ENCODE peak calls at places on chromosomes 6 and 20, in nine cellular contexts. One of them, this sample, is unnamed.

GRCh38 chr6:18433059-18433458 is 45.9 kb downstream of the RNF144B start:
- DNase-seq in activated gamma-delta T cell treated with Interleukin-2 at 50 U/mL for 16 hours: no peak
- DNase-seq in testis: no peak
- DNase-seq in NCI-H460: no peak
- DNase-seq in D721Med: no peak
- DNase-seq in thoracic aorta: no peak
- DNase-seq in activated CD4-positive, alpha-beta T cell treated with anti-CD3 and anti-CD28 coated beads for 1 hour: no peak
- DNase-seq in activated naive CD4-positive, alpha-beta T cell: no peak
- DNase-seq in BJ: no peak
- DNase-seq in this sample: no peak

GRCh38 chr20:20480126-20480525 is 112.2 kb downstream of the INSM1 start:
- DNase-seq in activated naive CD4-positive, alpha-beta T cell: no peak
- DNase-seq in D721Med: no peak
- DNase-seq in testis: no peak
- DNase-seq in activated CD4-positive, alpha-beta T cell treated with anti-CD3 and anti-CD28 coated beads for 1 hour: no peak
- DNase-seq in activated gamma-delta T cell treated with Interleukin-2 at 50 U/mL for 16 hours: no peak
- DNase-seq in BJ: no peak
- DNase-seq in thoracic aorta: no peak
- DNase-seq in NCI-H460: no peak
- DNase-seq in this sample: no peak

GRCh38 chr20:22984611-22985010 is 50.5 kb upstream of the SSTR4 start:
- DNase-seq in activated gamma-delta T cell treated with Interleukin-2 at 50 U/mL for 16 hours: no peak
- DNase-seq in activated CD4-positive, alpha-beta T cell treated with anti-CD3 and anti-CD28 coated beads for 1 hour: no peak
- DNase-seq in activated naive CD4-positive, alpha-beta T cell: no peak
- DNase-seq in D721Med: no peak
- DNase-seq in BJ: no peak
- DNase-seq in thoracic aorta: no peak
- DNase-seq in NCI-H460: no peak
- DNase-seq in testis: no peak
- DNase-seq in this sample: no peak

GRCh38 chr6:161439093-161439492 is 165.2 kb upstream of the AGPAT4 start:
- DNase-seq in D721Med: no peak
- DNase-seq in activated gamma-delta T cell treated with Interleukin-2 at 50 U/mL for 16 hours: no peak
- DNase-seq in activated CD4-positive, alpha-beta T cell treated with anti-CD3 and anti-CD28 coated beads for 1 hour: no peak
- DNase-seq in thoracic aorta: no peak
- DNase-seq in BJ: peak; percentile 54
- DNase-seq in testis: peak; percentile 65
- DNase-seq in activated naive CD4-positive, alpha-beta T cell: no peak
- DNase-seq in NCI-H460: peak; percentile 44
- DNase-seq in this sample: peak; percentile 87

GRCh38 chr6:142839686-142840040 is 105.3 kb downstream of the HIVEP2 start:
- DNase-seq in activated gamma-delta T cell treated with Interleukin-2 at 50 U/mL for 16 hours: no peak
- DNase-seq in BJ: no peak
- DNase-seq in activated naive CD4-positive, alpha-beta T cell: no peak
- DNase-seq in testis: no peak
- DNase-seq in thoracic aorta: no peak
- DNase-seq in NCI-H460: no peak
- DNase-seq in activated CD4-positive, alpha-beta T cell treated with anti-CD3 and anti-CD28 coated beads for 1 hour: no peak
- DNase-seq in D721Med: no peak
- DNase-seq in this sample: no peak

GRCh38 chr6:46098678-46099077 is 31.1 kb upstream of the ENPP4 start:
- DNase-seq in NCI-H460: no peak
- DNase-seq in BJ: no peak
- DNase-seq in activated gamma-delta T cell treated with Interleukin-2 at 50 U/mL for 16 hours: no peak
- DNase-seq in activated CD4-positive, alpha-beta T cell treated with anti-CD3 and anti-CD28 coated beads for 1 hour: no peak
- DNase-seq in thoracic aorta: no peak
- DNase-seq in testis: peak; percentile 86
- DNase-seq in activated naive CD4-positive, alpha-beta T cell: no peak
- DNase-seq in D721Med: no peak
- DNase-seq in this sample: no peak

GRCh38 chr20:7696311-7696710 is 243.9 kb downstream of the HAO1 start:
- DNase-seq in BJ: no peak
- DNase-seq in NCI-H460: no peak
- DNase-seq in activated CD4-positive, alpha-beta T cell treated with anti-CD3 and anti-CD28 coated beads for 1 hour: no peak
- DNase-seq in thoracic aorta: no peak
- DNase-seq in activated gamma-delta T cell treated with Interleukin-2 at 50 U/mL for 16 hours: no peak
- DNase-seq in activated naive CD4-positive, alpha-beta T cell: no peak
- DNase-seq in D721Med: no peak
- DNase-seq in testis: no peak
- DNase-seq in this sample: no peak

GRCh38 chr6:121434037-121434770 is 1.2 kb upstream of the GJA1 start:
- DNase-seq in BJ: peak; percentile 40
- DNase-seq in thoracic aorta: no peak
- DNase-seq in activated CD4-positive, alpha-beta T cell treated with anti-CD3 and anti-CD28 coated beads for 1 hour: no peak
- DNase-seq in activated naive CD4-positive, alpha-beta T cell: no peak
- DNase-seq in testis: peak; percentile 61
- DNase-seq in NCI-H460: no peak
- DNase-seq in D721Med: no peak
- DNase-seq in activated gamma-delta T cell treated with Interleukin-2 at 50 U/mL for 16 hours: no peak
- DNase-seq in this sample: peak; percentile 40

GRCh38 chr20:17394411-17394810 is 136.8 kb downstream of the BFSP1 start:
- DNase-seq in activated gamma-delta T cell treated with Interleukin-2 at 50 U/mL for 16 hours: no peak
- DNase-seq in activated naive CD4-positive, alpha-beta T cell: no peak
- DNase-seq in D721Med: no peak
- DNase-seq in thoracic aorta: no peak
- DNase-seq in BJ: no peak
- DNase-seq in activated CD4-positive, alpha-beta T cell treated with anti-CD3 and anti-CD28 coated beads for 1 hour: no peak
- DNase-seq in NCI-H460: no peak
- DNase-seq in testis: peak; percentile 15
- DNase-seq in this sample: no peak

GRCh38 chr20:54429364-54429763 is 46.0 kb upstream of the DOK5 start:
- DNase-seq in activated gamma-delta T cell treated with Interleukin-2 at 50 U/mL for 16 hours: no peak
- DNase-seq in thoracic aorta: no peak
- DNase-seq in activated CD4-positive, alpha-beta T cell treated with anti-CD3 and anti-CD28 coated beads for 1 hour: no peak
- DNase-seq in BJ: no peak
- DNase-seq in activated naive CD4-positive, alpha-beta T cell: no peak
- DNase-seq in testis: no peak
- DNase-seq in D721Med: no peak
- DNase-seq in NCI-H460: no peak
- DNase-seq in this sample: no peak

GRCh38 chr20:2400290-2400689 is 19.6 kb downstream of the TGM6 start:
- DNase-seq in NCI-H460: no peak
- DNase-seq in thoracic aorta: no peak
- DNase-seq in testis: no peak
- DNase-seq in D721Med: no peak
- DNase-seq in BJ: no peak
- DNase-seq in activated gamma-delta T cell treated with Interleukin-2 at 50 U/mL for 16 hours: no peak
- DNase-seq in activated naive CD4-positive, alpha-beta T cell: no peak
- DNase-seq in activated CD4-positive, alpha-beta T cell treated with anti-CD3 and anti-CD28 coated beads for 1 hour: no peak
- DNase-seq in this sample: no peak

GRCh38 chr20:34069341-34070078 is 42.5 kb downstream of the EIF2S2 start:
- DNase-seq in testis: peak; percentile 85
- DNase-seq in activated naive CD4-positive, alpha-beta T cell: peak; percentile 26
- DNase-seq in NCI-H460: peak; percentile 81
- DNase-seq in BJ: no peak
- DNase-seq in activated gamma-delta T cell treated with Interleukin-2 at 50 U/mL for 16 hours: peak; percentile 51
- DNase-seq in D721Med: no peak
- DNase-seq in activated CD4-positive, alpha-beta T cell treated with anti-CD3 and anti-CD28 coated beads for 1 hour: peak; percentile 38
- DNase-seq in thoracic aorta: peak; percentile 31
- DNase-seq in this sample: peak; percentile 55

GRCh38 chr20:49676581-49677291 is 36.9 kb downstream of the B4GALT5 start:
- DNase-seq in BJ: no peak
- DNase-seq in activated CD4-positive, alpha-beta T cell treated with anti-CD3 and anti-CD28 coated beads for 1 hour: no peak
- DNase-seq in NCI-H460: no peak
- DNase-seq in thoracic aorta: no peak
- DNase-seq in activated naive CD4-positive, alpha-beta T cell: no peak
- DNase-seq in D721Med: no peak
- DNase-seq in activated gamma-delta T cell treated with Interleukin-2 at 50 U/mL for 16 hours: peak; percentile 46
- DNase-seq in testis: no peak
- DNase-seq in this sample: no peak

GRCh38 chr20:44896583-44896982 is 11.1 kb downstream of the YWHAB start:
- DNase-seq in testis: no peak
- DNase-seq in activated CD4-positive, alpha-beta T cell treated with anti-CD3 and anti-CD28 coated beads for 1 hour: no peak
- DNase-seq in activated gamma-delta T cell treated with Interleukin-2 at 50 U/mL for 16 hours: no peak
- DNase-seq in activated naive CD4-positive, alpha-beta T cell: no peak
- DNase-seq in NCI-H460: no peak
- DNase-seq in D721Med: no peak
- DNase-seq in BJ: no peak
- DNase-seq in thoracic aorta: no peak
- DNase-seq in this sample: no peak

GRCh38 chr6:134345780-134346179 is 27.9 kb upstream of the SGK1 start:
- DNase-seq in activated gamma-delta T cell treated with Interleukin-2 at 50 U/mL for 16 hours: no peak
- DNase-seq in activated CD4-positive, alpha-beta T cell treated with anti-CD3 and anti-CD28 coated beads for 1 hour: no peak
- DNase-seq in BJ: no peak
- DNase-seq in D721Med: no peak
- DNase-seq in testis: peak; percentile 31
- DNase-seq in NCI-H460: no peak
- DNase-seq in activated naive CD4-positive, alpha-beta T cell: no peak
- DNase-seq in thoracic aorta: no peak
- DNase-seq in this sample: no peak

GRCh38 chr6:43806041-43806757 is 36.2 kb downstream of the VEGFA start:
- DNase-seq in NCI-H460: no peak
- DNase-seq in activated naive CD4-positive, alpha-beta T cell: no peak
- DNase-seq in D721Med: no peak
- DNase-seq in BJ: no peak
- DNase-seq in testis: no peak
- DNase-seq in activated gamma-delta T cell treated with Interleukin-2 at 50 U/mL for 16 hours: no peak
- DNase-seq in activated CD4-positive, alpha-beta T cell treated with anti-CD3 and anti-CD28 coated beads for 1 hour: no peak
- DNase-seq in thoracic aorta: no peak
- DNase-seq in this sample: no peak

GRCh38 chr6:27422651-27423332 is 34.2 kb downstream of the ZNF391 start:
- DNase-seq in D721Med: no peak
- DNase-seq in activated CD4-positive, alpha-beta T cell treated with anti-CD3 and anti-CD28 coated beads for 1 hour: no peak
- DNase-seq in thoracic aorta: no peak
- DNase-seq in BJ: no peak
- DNase-seq in activated naive CD4-positive, alpha-beta T cell: no peak
- DNase-seq in NCI-H460: no peak
- DNase-seq in testis: peak; percentile 54
- DNase-seq in activated gamma-delta T cell treated with Interleukin-2 at 50 U/mL for 16 hours: no peak
- DNase-seq in this sample: no peak

GRCh38 chr6:72950114-72950860 is 275.0 kb downstream of the KHDC1L start:
- DNase-seq in activated CD4-positive, alpha-beta T cell treated with anti-CD3 and anti-CD28 coated beads for 1 hour: no peak
- DNase-seq in NCI-H460: peak; percentile 30
- DNase-seq in thoracic aorta: no peak
- DNase-seq in D721Med: no peak
- DNase-seq in activated gamma-delta T cell treated with Interleukin-2 at 50 U/mL for 16 hours: no peak
- DNase-seq in activated naive CD4-positive, alpha-beta T cell: no peak
- DNase-seq in testis: no peak
- DNase-seq in BJ: peak; percentile 67
- DNase-seq in this sample: peak; percentile 67

GRCh38 chr20:58633161-58634035 is 17.7 kb upstream of the STX16 start:
- DNase-seq in NCI-H460: no peak
- DNase-seq in activated naive CD4-positive, alpha-beta T cell: no peak
- DNase-seq in activated gamma-delta T cell treated with Interleukin-2 at 50 U/mL for 16 hours: no peak
- DNase-seq in thoracic aorta: no peak
- DNase-seq in activated CD4-positive, alpha-beta T cell treated with anti-CD3 and anti-CD28 coated beads for 1 hour: no peak
- DNase-seq in testis: no peak
- DNase-seq in BJ: no peak
- DNase-seq in D721Med: no peak
- DNase-seq in this sample: no peak

GRCh38 chr6:106997392-106998257 is 23.1 kb upstream of the CD24 start:
- DNase-seq in thoracic aorta: no peak
- DNase-seq in activated naive CD4-positive, alpha-beta T cell: peak; percentile 2
- DNase-seq in activated CD4-positive, alpha-beta T cell treated with anti-CD3 and anti-CD28 coated beads for 1 hour: no peak
- DNase-seq in D721Med: peak; percentile 63
- DNase-seq in testis: peak; percentile 75
- DNase-seq in activated gamma-delta T cell treated with Interleukin-2 at 50 U/mL for 16 hours: peak; percentile 20
- DNase-seq in NCI-H460: peak; percentile 41
- DNase-seq in BJ: no peak
- DNase-seq in this sample: peak; percentile 31

GRCh38 chr6:130282234-130282995 is 59.7 kb upstream of the SAMD3 start:
- DNase-seq in BJ: no peak
- DNase-seq in activated gamma-delta T cell treated with Interleukin-2 at 50 U/mL for 16 hours: peak; percentile 24
- DNase-seq in thoracic aorta: no peak
- DNase-seq in NCI-H460: no peak
- DNase-seq in D721Med: no peak
- DNase-seq in activated CD4-positive, alpha-beta T cell treated with anti-CD3 and anti-CD28 coated beads for 1 hour: no peak
- DNase-seq in testis: peak; percentile 21
- DNase-seq in activated naive CD4-positive, alpha-beta T cell: no peak
- DNase-seq in this sample: no peak

GRCh38 chr20:18404172-18404571 is 62.7 kb downstream of the DZANK1 start:
- DNase-seq in NCI-H460: no peak
- DNase-seq in activated CD4-positive, alpha-beta T cell treated with anti-CD3 and anti-CD28 coated beads for 1 hour: no peak
- DNase-seq in testis: no peak
- DNase-seq in thoracic aorta: no peak
- DNase-seq in BJ: no peak
- DNase-seq in activated gamma-delta T cell treated with Interleukin-2 at 50 U/mL for 16 hours: no peak
- DNase-seq in D721Med: no peak
- DNase-seq in activated naive CD4-positive, alpha-beta T cell: no peak
- DNase-seq in this sample: peak; percentile 7

GRCh38 chr20:4091332-4092135 is 76.2 kb upstream of the RNF24 start:
- DNase-seq in activated CD4-positive, alpha-beta T cell treated with anti-CD3 and anti-CD28 coated beads for 1 hour: no peak
- DNase-seq in thoracic aorta: no peak
- DNase-seq in testis: peak; percentile 67
- DNase-seq in NCI-H460: peak; percentile 62
- DNase-seq in BJ: no peak
- DNase-seq in activated naive CD4-positive, alpha-beta T cell: peak; percentile 5
- DNase-seq in activated gamma-delta T cell treated with Interleukin-2 at 50 U/mL for 16 hours: peak; percentile 16
- DNase-seq in D721Med: peak; percentile 22
- DNase-seq in this sample: peak; percentile 51

This sample was measured in GM04504.